ENCODE peak calls at places on chromosomes 13 and 19, in four cellular contexts. Z is IMR-90, V is adrenal gland, W is stomach. K is an unnamed sample.

GRCh38 chr19:18274776-18275356 is 614 bp upstream of the IQCN start:
- DNase-seq in Z (peak; percentile 89), V (peak; percentile 94), W (peak; percentile 89), K (peak; percentile 94)

GRCh38 chr13:22055259-22055658 is 384.4 kb downstream of the FGF9 start:
- DNase-seq in Z (no peak), V (no peak), W (no peak), K (no peak)

GRCh38 chr19:42158926-42159325 is 26.7 kb upstream of the POU2F2 start:
- DNase-seq in Z (no peak), V (no peak), W (no peak), K (no peak)

GRCh38 chr19:18233224-18233825 is 7.1 kb upstream of the PDE4C start:
- DNase-seq in Z (peak; percentile 39), V (peak; percentile 60), W (peak; percentile 45), K (no peak)

GRCh38 chr13:111396457-111396856 is 76.0 kb downstream of the TEX29 start:
- DNase-seq in Z (no peak), V (no peak), W (peak; percentile 18), K (peak; percentile 27)

GRCh38 chr13:89695343-89696257 is 1651.9 kb upstream of the MIR17HG start:
- DNase-seq in Z (peak; percentile 8), V (peak; percentile 63), W (peak; percentile 39), K (no peak)

GRCh38 chr13:109213714-109214113 is 572.7 kb downstream of the IRS2 start:
- DNase-seq in Z (no peak), V (no peak), W (no peak), K (no peak)

GRCh38 chr19:5914946-5915781 is 1.1 kb downstream of the CAPS start:
- DNase-seq in Z (no peak), V (no peak), W (peak; percentile 80), K (no peak)

GRCh38 chr19:55379161-55379560 is 2.5 kb downstream of the TMEM190 start:
- DNase-seq in Z (no peak), V (no peak), W (no peak), K (no peak)

GRCh38 chr13:20828540-20829364 is 55.0 kb upstream of the EEF1AKMT1 start:
- DNase-seq in Z (peak; percentile 64), V (peak; percentile 32), W (no peak), K (no peak)

GRCh38 chr19:41821003-41821735 is 23.3 kb downstream of the LYPD4 start:
- DNase-seq in Z (peak; percentile 15), V (peak; percentile 22), W (peak; percentile 36), K (no peak)

GRCh38 chr19:6521718-6522646 is 8.8 kb upstream of the TNFSF9 start:
- DNase-seq in Z (no peak), V (peak; percentile 40), W (peak; percentile 46), K (no peak)

GRCh38 chr13:80083516-80084085 is 257.3 kb downstream of the SPRY2 start:
- DNase-seq in Z (peak; percentile 5), V (no peak), W (no peak), K (no peak)

GRCh38 chr13:107834268-107834667 is 381.1 kb downstream of the LIG4 start:
- DNase-seq in Z (peak; percentile 37), V (no peak), W (no peak), K (no peak)

GRCh38 chr19:35327642-35328041 is 1.3 kb upstream of the CD22 start:
- DNase-seq in Z (no peak), V (no peak), W (no peak), K (no peak)

GRCh38 chr19:12984683-12985048 is 10.6 kb upstream of the NFIX start:
- DNase-seq in Z (no peak), V (no peak), W (no peak), K (no peak)

GRCh38 chr13:47904239-47904638 is 96.8 kb downstream of the SUCLA2 start:
- DNase-seq in Z (no peak), V (peak; percentile 49), W (no peak), K (no peak)

GRCh38 chr19:13055213-13056051 is 47.2 kb downstream of the LYL1 start:
- DNase-seq in Z (peak; percentile 89), V (peak; percentile 28), W (peak; percentile 52), K (no peak)

GRCh38 chr13:87779451-87779850 is 108.3 kb downstream of the SLITRK5 start:
- DNase-seq in Z (no peak), V (no peak), W (no peak), K (no peak)

GRCh38 chr13:98528663-98529064 is 48.2 kb downstream of the STK24 start:
- DNase-seq in Z (peak; percentile 35), V (peak; percentile 70), W (no peak), K (no peak)

GRCh38 chr19:44277331-44277730 is 17.6 kb downstream of the ZNF233 start:
- DNase-seq in Z (no peak), V (no peak), W (no peak), K (no peak)

GRCh38 chr13:31629085-31629785 is 110.1 kb upstream of the RXFP2 start:
- DNase-seq in Z (peak; percentile 40), V (no peak), W (no peak), K (no peak)

GRCh38 chr13:22717036-22717435 is 463.7 kb upstream of the SGCG start:
- DNase-seq in Z (no peak), V (no peak), W (no peak), K (no peak)

GRCh38 chr19:5048091-5048726 is 79.3 kb downstream of the KDM4B start:
- DNase-seq in Z (peak; percentile 67), V (peak; percentile 87), W (peak; percentile 87), K (peak; percentile 84)

GRCh38 chr19:55362990-55363716 is at the start of gene GARIN5B:
- DNase-seq in Z (no peak), V (no peak), W (no peak), K (no peak)

GRCh38 chr19:16288544-16288943 is 36.1 kb upstream of the KLF2 start:
- DNase-seq in Z (peak; percentile 17), V (peak; percentile 30), W (no peak), K (no peak)

GRCh38 chr19:15629003-15629880 is 11.5 kb upstream of the CYP4F3 start:
- DNase-seq in Z (peak; percentile 19), V (peak; percentile 70), W (peak; percentile 90), K (peak; percentile 87)

GRCh38 chr13:26186995-26187394 is 35.1 kb downstream of the RNF6 start:
- DNase-seq in Z (no peak), V (peak; percentile 30), W (no peak), K (no peak)

GRCh38 chr13:29162638-29163037 is 342.5 kb downstream of the MTUS2 start:
- DNase-seq in Z (no peak), V (no peak), W (no peak), K (no peak)

GRCh38 chr13:36069881-36070366 is 61.3 kb downstream of the DCLK1 start:
- DNase-seq in Z (no peak), V (no peak), W (no peak), K (no peak)

GRCh38 chr13:102399791-102400618 is 1.8 kb downstream of the FGF14 start:
- DNase-seq in Z (no peak), V (no peak), W (no peak), K (peak; percentile 38)

GRCh38 chr19:51704601-51705000 is 11.5 kb downstream of the SPACA6 start:
- DNase-seq in Z (no peak), V (no peak), W (no peak), K (peak; percentile 50)

GRCh38 chr19:58044391-58044790 is 10.6 kb downstream of the ZSCAN1 start:
- DNase-seq in Z (no peak), V (no peak), W (no peak), K (no peak)

DNA sequence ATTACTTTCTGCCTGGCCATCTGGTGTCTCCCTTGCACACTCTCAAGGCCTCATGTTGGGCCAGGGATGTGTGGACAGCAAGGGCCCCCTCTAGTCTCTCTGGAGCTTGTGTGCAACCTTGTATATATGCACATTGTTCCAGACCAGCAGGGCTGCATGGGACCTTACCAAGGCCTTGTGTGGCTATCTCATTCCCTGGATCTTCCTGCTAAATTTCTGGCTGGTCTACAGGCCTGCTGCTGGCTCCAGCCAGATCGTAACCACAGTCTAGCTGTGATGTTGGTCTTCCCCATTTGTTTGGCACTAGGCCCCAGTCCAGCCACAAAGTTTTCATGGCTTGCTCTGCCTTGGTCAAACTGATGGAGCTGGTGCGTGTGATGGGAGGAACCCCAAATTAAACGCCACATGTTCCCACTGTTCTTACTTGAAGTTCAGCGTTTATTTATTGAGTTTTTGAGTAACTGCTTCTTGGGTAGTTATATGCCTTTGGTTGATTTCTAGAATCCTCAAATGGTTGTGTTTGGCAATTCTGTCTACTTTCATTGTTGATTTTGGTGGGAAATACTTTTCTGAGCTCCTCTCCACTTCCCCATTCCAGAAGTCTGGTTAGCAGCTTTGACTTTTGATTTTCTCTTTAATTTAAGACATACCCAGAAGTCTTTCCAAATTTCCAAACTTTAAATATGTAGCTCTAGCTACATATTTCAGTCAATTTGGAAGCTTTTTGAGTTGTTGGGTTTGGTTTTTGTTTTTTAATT is 56.4 kb downstream of the SIPA1L3 start:
- DNase-seq in Z (peak; percentile 47), V (no peak), W (no peak), K (no peak)
- H3K27ac ChIP-seq in Z (peak overlapping the region; percentile 16), V (no peak overlapping the region), W (no peak overlapping the region), K (no peak overlapping the region)

GRCh38 chr19:3626473-3627350 is at the start of gene CACTIN:
- DNase-seq in Z (peak; percentile 97), V (peak; percentile 99), W (peak; percentile 99), K (peak; percentile 100)
- TF ChIP-seq POLR2A in Z (peak; percentile 93), V (peak; percentile 66), W (no peak), K (peak; percentile 79)

DNA sequence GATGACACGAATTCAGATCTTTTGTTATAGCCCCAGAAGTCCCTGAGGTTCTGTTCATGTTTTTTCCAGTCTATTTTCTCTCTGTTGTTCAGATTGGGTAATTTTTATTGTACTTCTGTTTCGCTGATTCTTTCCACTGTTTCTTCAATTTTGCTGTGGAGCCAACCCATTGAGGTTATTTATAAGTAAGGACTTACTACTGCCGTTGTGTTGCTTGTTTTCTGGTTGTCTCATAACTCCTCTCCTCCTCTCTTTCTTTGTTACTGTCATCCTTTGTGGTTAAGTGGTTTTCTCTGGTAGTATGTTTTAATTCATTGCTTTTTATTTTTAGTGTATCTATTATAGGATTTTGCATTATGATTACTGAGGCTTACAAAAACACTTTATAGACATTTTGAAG is 48.7 kb upstream of the GAS6 start:
- DNase-seq in Z (no peak), V (no peak), W (no peak), K (no peak)
- H3K27ac ChIP-seq in Z (no peak overlapping the region), V (no peak overlapping the region), W (no peak overlapping the region), K (no peak overlapping the region)

GRCh38 chr13:48975101-48975925 is at the start of gene FNDC3A:
- DNase-seq in Z (peak; percentile 64), V (peak; percentile 35), W (peak; percentile 41), K (no peak)
- TF ChIP-seq POLR2A in Z (no peak), V (peak; percentile 60), W (no peak), K (no peak)